ENCODE peak calls at places on chromosomes 2 and 18, in nine cellular contexts. One of them, this sample, is unnamed.

GRCh38 chr2:101185085-101185484 is 33.9 kb upstream of the TBC1D8 start:
- DNase-seq in K562: no peak
- DNase-seq in cardiac fibroblast: no peak
- DNase-seq in osteoblast: no peak
- DNase-seq in Peyer's patch: no peak
- DNase-seq in A549: no peak
- DNase-seq in fibroblast of pulmonary artery: no peak
- DNase-seq in colonic mucosa: no peak
- DNase-seq in brain microvascular endothelial cell: no peak
- DNase-seq in this sample: peak

GRCh38 chr2:236712304-236712703 is 142.7 kb downstream of the ACKR3 start:
- DNase-seq in cardiac fibroblast: peak
- DNase-seq in osteoblast: no peak
- DNase-seq in A549: peak
- DNase-seq in K562: no peak
- DNase-seq in Peyer's patch: no peak
- DNase-seq in fibroblast of pulmonary artery: peak
- DNase-seq in colonic mucosa: no peak
- DNase-seq in brain microvascular endothelial cell: no peak
- DNase-seq in this sample: peak

GRCh38 chr2:134842930-134843490 is 4.6 kb downstream of the ACMSD start:
- DNase-seq in colonic mucosa: no peak
- DNase-seq in K562: no peak
- DNase-seq in brain microvascular endothelial cell: no peak
- DNase-seq in A549: no peak
- DNase-seq in cardiac fibroblast: no peak
- DNase-seq in osteoblast: no peak
- DNase-seq in fibroblast of pulmonary artery: no peak
- DNase-seq in Peyer's patch: no peak
- DNase-seq in this sample: peak

GRCh38 chr2:164606557-164606956 is 14.7 kb downstream of the GRB14 start:
- DNase-seq in osteoblast: peak
- DNase-seq in brain microvascular endothelial cell: peak
- DNase-seq in fibroblast of pulmonary artery: no peak
- DNase-seq in Peyer's patch: no peak
- DNase-seq in colonic mucosa: no peak
- DNase-seq in A549: no peak
- DNase-seq in K562: no peak
- DNase-seq in cardiac fibroblast: peak
- DNase-seq in this sample: no peak

GRCh38 chr2:10124538-10125045 is 2.1 kb downstream of the RRM2 start:
- DNase-seq in osteoblast: peak
- DNase-seq in cardiac fibroblast: peak
- DNase-seq in brain microvascular endothelial cell: peak
- DNase-seq in A549: peak
- DNase-seq in K562: peak
- DNase-seq in Peyer's patch: no peak
- DNase-seq in fibroblast of pulmonary artery: peak
- DNase-seq in colonic mucosa: peak
- DNase-seq in this sample: peak

GRCh38 chr2:150619607-150620330 is 132.3 kb upstream of the RND3 start:
- DNase-seq in A549: peak
- DNase-seq in brain microvascular endothelial cell: peak
- DNase-seq in cardiac fibroblast: peak
- DNase-seq in colonic mucosa: no peak
- DNase-seq in Peyer's patch: no peak
- DNase-seq in K562: no peak
- DNase-seq in osteoblast: no peak
- DNase-seq in fibroblast of pulmonary artery: peak
- DNase-seq in this sample: peak

GRCh38 chr2:191666733-191667132 is 11.2 kb upstream of the NABP1 start:
- DNase-seq in fibroblast of pulmonary artery: peak
- DNase-seq in Peyer's patch: no peak
- DNase-seq in K562: no peak
- DNase-seq in brain microvascular endothelial cell: peak
- DNase-seq in cardiac fibroblast: no peak
- DNase-seq in osteoblast: no peak
- DNase-seq in A549: no peak
- DNase-seq in colonic mucosa: no peak
- DNase-seq in this sample: no peak

GRCh38 chr2:238135601-238136150 is 2.8 kb upstream of the KLHL30 start:
- DNase-seq in Peyer's patch: no peak
- DNase-seq in osteoblast: no peak
- DNase-seq in brain microvascular endothelial cell: no peak
- DNase-seq in K562: no peak
- DNase-seq in A549: no peak
- DNase-seq in fibroblast of pulmonary artery: no peak
- DNase-seq in cardiac fibroblast: no peak
- DNase-seq in colonic mucosa: no peak
- DNase-seq in this sample: no peak

GRCh38 chr2:99096728-99097127 is 44.8 kb upstream of the C2orf15 start:
- DNase-seq in cardiac fibroblast: no peak
- DNase-seq in fibroblast of pulmonary artery: no peak
- DNase-seq in osteoblast: no peak
- DNase-seq in Peyer's patch: no peak
- DNase-seq in colonic mucosa: no peak
- DNase-seq in K562: no peak
- DNase-seq in brain microvascular endothelial cell: no peak
- DNase-seq in A549: no peak
- DNase-seq in this sample: no peak

GRCh38 chr2:39484620-39485495 is 47.8 kb upstream of the MAP4K3 start:
- DNase-seq in fibroblast of pulmonary artery: no peak
- DNase-seq in osteoblast: no peak
- DNase-seq in K562: no peak
- DNase-seq in cardiac fibroblast: no peak
- DNase-seq in colonic mucosa: no peak
- DNase-seq in brain microvascular endothelial cell: no peak
- DNase-seq in A549: no peak
- DNase-seq in Peyer's patch: no peak
- DNase-seq in this sample: no peak

GRCh38 chr2:37448342-37449120 is 104.1 kb downstream of the QPCT start:
- DNase-seq in cardiac fibroblast: no peak
- DNase-seq in K562: no peak
- DNase-seq in colonic mucosa: no peak
- DNase-seq in fibroblast of pulmonary artery: no peak
- DNase-seq in brain microvascular endothelial cell: no peak
- DNase-seq in Peyer's patch: no peak
- DNase-seq in A549: no peak
- DNase-seq in osteoblast: peak
- DNase-seq in this sample: no peak

GRCh38 chr2:73260338-73260984 is 23.8 kb downstream of the FBXO41 start:
- DNase-seq in colonic mucosa: no peak
- DNase-seq in A549: peak
- DNase-seq in brain microvascular endothelial cell: peak
- DNase-seq in K562: peak
- DNase-seq in fibroblast of pulmonary artery: peak
- DNase-seq in cardiac fibroblast: peak
- DNase-seq in Peyer's patch: no peak
- DNase-seq in osteoblast: peak
- DNase-seq in this sample: peak

GRCh38 chr2:95158891-95159619 is 593 bp downstream of the ZNF514 start:
- DNase-seq in Peyer's patch: peak
- DNase-seq in K562: peak
- DNase-seq in cardiac fibroblast: peak
- DNase-seq in fibroblast of pulmonary artery: peak
- DNase-seq in A549: peak
- DNase-seq in colonic mucosa: peak
- DNase-seq in osteoblast: peak
- DNase-seq in brain microvascular endothelial cell: peak
- DNase-seq in this sample: peak

GRCh38 chr2:101697794-101698418 is 399 bp downstream of the MAP4K4 start:
- DNase-seq in brain microvascular endothelial cell: no peak
- DNase-seq in Peyer's patch: peak
- DNase-seq in fibroblast of pulmonary artery: no peak
- DNase-seq in K562: no peak
- DNase-seq in osteoblast: peak
- DNase-seq in colonic mucosa: peak
- DNase-seq in A549: no peak
- DNase-seq in cardiac fibroblast: no peak
- DNase-seq in this sample: peak

GRCh38 chr2:41197781-41198180 is 745.9 kb upstream of the SLC8A1 start:
- DNase-seq in brain microvascular endothelial cell: peak
- DNase-seq in osteoblast: no peak
- DNase-seq in A549: no peak
- DNase-seq in colonic mucosa: no peak
- DNase-seq in cardiac fibroblast: peak
- DNase-seq in Peyer's patch: no peak
- DNase-seq in fibroblast of pulmonary artery: peak
- DNase-seq in K562: no peak
- DNase-seq in this sample: peak

GRCh38 chr2:239767016-239767905 is 257.9 kb downstream of the NDUFA10 start:
- DNase-seq in osteoblast: peak
- DNase-seq in brain microvascular endothelial cell: no peak
- DNase-seq in cardiac fibroblast: no peak
- DNase-seq in fibroblast of pulmonary artery: no peak
- DNase-seq in A549: no peak
- DNase-seq in colonic mucosa: no peak
- DNase-seq in K562: no peak
- DNase-seq in Peyer's patch: peak
- DNase-seq in this sample: no peak

DNA sequence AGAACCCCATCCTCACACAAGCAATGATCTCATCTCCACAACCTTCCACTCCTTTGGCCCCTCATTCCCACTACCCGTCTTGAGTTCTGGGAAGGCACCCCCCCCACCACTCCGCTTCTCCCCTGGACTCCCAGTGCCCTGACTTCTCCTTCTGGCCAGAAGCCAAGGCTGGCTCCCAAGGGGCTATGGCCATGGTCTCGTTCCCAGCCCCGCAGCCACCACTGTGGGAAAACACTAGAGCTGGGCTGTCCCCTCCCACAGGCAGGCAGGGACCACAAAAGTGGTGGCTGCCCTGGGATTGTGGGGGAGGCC is 1.5 kb upstream of the ANKRD39 start:
- DNase-seq in cardiac fibroblast: no peak
- DNase-seq in A549: no peak
- DNase-seq in K562: peak
- DNase-seq in brain microvascular endothelial cell: no peak
- DNase-seq in fibroblast of pulmonary artery: no peak
- DNase-seq in colonic mucosa: peak
- DNase-seq in Peyer's patch: peak
- DNase-seq in osteoblast: peak
- DNase-seq in this sample: no peak
- H3K4me3 ChIP-seq in cardiac fibroblast: no peak
- H3K4me3 ChIP-seq in A549: no peak
- H3K4me3 ChIP-seq in K562: no peak
- H3K4me3 ChIP-seq in brain microvascular endothelial cell: no peak
- H3K4me3 ChIP-seq in fibroblast of pulmonary artery: no peak
- H3K4me3 ChIP-seq in colonic mucosa: no peak
- H3K4me3 ChIP-seq in Peyer's patch: no peak
- H3K4me3 ChIP-seq in osteoblast: no peak
- H3K4me3 ChIP-seq in this sample: no peak

DNA sequence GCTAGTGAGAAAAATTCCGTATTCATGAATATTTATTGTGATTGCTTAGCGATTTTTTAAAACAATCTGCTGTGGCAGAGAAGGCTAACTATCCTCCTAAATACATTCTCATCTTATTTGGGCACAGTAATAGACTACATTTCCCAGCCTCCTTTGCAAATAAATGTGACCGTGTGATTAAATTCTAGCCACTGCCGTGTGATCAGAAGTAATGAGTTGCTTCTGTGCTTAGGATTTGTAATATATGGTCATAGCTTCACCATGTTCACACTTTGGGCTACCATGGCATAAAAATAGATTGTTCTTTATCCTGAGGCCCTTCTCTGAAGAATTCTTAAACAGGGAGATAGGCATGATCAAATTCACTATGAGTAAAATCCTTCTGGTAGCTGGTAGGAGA is 179.6 kb downstream of the FAM124B start:
- DNase-seq in A549: peak
- DNase-seq in cardiac fibroblast: peak
- DNase-seq in fibroblast of pulmonary artery: peak
- DNase-seq in colonic mucosa: no peak
- DNase-seq in brain microvascular endothelial cell: peak
- DNase-seq in Peyer's patch: no peak
- DNase-seq in K562: no peak
- DNase-seq in osteoblast: no peak
- DNase-seq in this sample: peak
- TF ChIP-seq CTCF in A549: no peak
- TF ChIP-seq CTCF in cardiac fibroblast: no peak
- TF ChIP-seq CTCF in fibroblast of pulmonary artery: no peak
- TF ChIP-seq CTCF in colonic mucosa: no peak
- TF ChIP-seq CTCF in brain microvascular endothelial cell: no peak
- TF ChIP-seq CTCF in Peyer's patch: no peak
- TF ChIP-seq CTCF in K562: no peak
- TF ChIP-seq CTCF in osteoblast: no peak
- TF ChIP-seq CTCF in this sample: no peak

GRCh38 chr18:24234850-24235418 is 96.1 kb downstream of the CABYR start:
- DNase-seq in colonic mucosa: no peak
- DNase-seq in A549: no peak
- DNase-seq in osteoblast: no peak
- DNase-seq in Peyer's patch: no peak
- DNase-seq in K562: no peak
- DNase-seq in fibroblast of pulmonary artery: no peak
- DNase-seq in brain microvascular endothelial cell: no peak
- DNase-seq in cardiac fibroblast: peak
- DNase-seq in this sample: no peak

GRCh38 chr18:24231773-24232735 is 93.2 kb downstream of the CABYR start:
- DNase-seq in brain microvascular endothelial cell: no peak
- DNase-seq in Peyer's patch: no peak
- DNase-seq in osteoblast: peak
- DNase-seq in fibroblast of pulmonary artery: peak
- DNase-seq in A549: peak
- DNase-seq in K562: no peak
- DNase-seq in cardiac fibroblast: peak
- DNase-seq in colonic mucosa: no peak
- DNase-seq in this sample: peak

GRCh38 chr18:24232814-24233213 is 94.0 kb downstream of the CABYR start:
- DNase-seq in colonic mucosa: no peak
- DNase-seq in brain microvascular endothelial cell: no peak
- DNase-seq in osteoblast: no peak
- DNase-seq in cardiac fibroblast: no peak
- DNase-seq in A549: no peak
- DNase-seq in Peyer's patch: no peak
- DNase-seq in fibroblast of pulmonary artery: no peak
- DNase-seq in K562: no peak
- DNase-seq in this sample: no peak

GRCh38 chr18:24230766-24231165 is 91.9 kb downstream of the CABYR start:
- DNase-seq in A549: no peak
- DNase-seq in brain microvascular endothelial cell: no peak
- DNase-seq in osteoblast: no peak
- DNase-seq in colonic mucosa: no peak
- DNase-seq in fibroblast of pulmonary artery: no peak
- DNase-seq in K562: no peak
- DNase-seq in cardiac fibroblast: no peak
- DNase-seq in Peyer's patch: no peak
- DNase-seq in this sample: no peak

GRCh38 chr18:24234330-24234729 is 95.5 kb downstream of the CABYR start:
- DNase-seq in colonic mucosa: no peak
- DNase-seq in fibroblast of pulmonary artery: peak
- DNase-seq in Peyer's patch: no peak
- DNase-seq in cardiac fibroblast: peak
- DNase-seq in A549: no peak
- DNase-seq in brain microvascular endothelial cell: no peak
- DNase-seq in osteoblast: no peak
- DNase-seq in K562: no peak
- DNase-seq in this sample: no peak
- H3K4me3 ChIP-seq in colonic mucosa: no peak
- H3K4me3 ChIP-seq in fibroblast of pulmonary artery: no peak
- H3K4me3 ChIP-seq in Peyer's patch: no peak
- H3K4me3 ChIP-seq in cardiac fibroblast: no peak
- H3K4me3 ChIP-seq in A549: no peak
- H3K4me3 ChIP-seq in brain microvascular endothelial cell: no peak
- H3K4me3 ChIP-seq in osteoblast: no peak
- H3K4me3 ChIP-seq in K562: no peak
- H3K4me3 ChIP-seq in this sample: no peak

GRCh38 chr2:127640082-127641072 is 5.6 kb upstream of the GPR17 start:
- DNase-seq in colonic mucosa: no peak
- DNase-seq in brain microvascular endothelial cell: no peak
- DNase-seq in osteoblast: no peak
- DNase-seq in A549: no peak
- DNase-seq in cardiac fibroblast: no peak
- DNase-seq in Peyer's patch: no peak
- DNase-seq in K562: no peak
- DNase-seq in fibroblast of pulmonary artery: no peak
- DNase-seq in this sample: no peak
- TF ChIP-seq CTCF in colonic mucosa: peak
- TF ChIP-seq CTCF in brain microvascular endothelial cell: peak
- TF ChIP-seq CTCF in osteoblast: peak
- TF ChIP-seq CTCF in A549: peak
- TF ChIP-seq CTCF in cardiac fibroblast: peak
- TF ChIP-seq CTCF in Peyer's patch: peak
- TF ChIP-seq CTCF in K562: peak
- TF ChIP-seq CTCF in fibroblast of pulmonary artery: no peak
- TF ChIP-seq CTCF in this sample: no peak

This sample was measured in epithelial cell of esophagus.